ENCODE peak calls at places on chromosomes 1 and 21, in nine cellular contexts. One of them, this sample, is unnamed.
A peak's percentile ranks its signal among the peaks of the same experiment; 100 is the strongest.

GRCh38 chr1:175269151-175269550 is 76.6 kb upstream of the KIAA0040 start:
- DNase-seq in SK-N-SH: no peak
- DNase-seq in neural progenitor cell: no peak
- DNase-seq in iPS DF 19.7: no peak
- DNase-seq in mucosa of gallbladder: no peak
- DNase-seq in naive thymus-derived CD8-positive, alpha-beta T cell: no peak
- DNase-seq in C1 segment of cervical spinal cord: no peak
- DNase-seq in stimulated activated CD8-positive, alpha-beta memory T cell treated with anti-CD3 and anti-CD28 coated beads, Interleukin-12 subunit alpha, Interleukin-12 subunit beta, amount 100 ng/mL, for 1 hour: no peak
- DNase-seq in cardiac muscle cell: no peak
- DNase-seq in this sample: no peak

GRCh38 chr1:23394664-23395063 is 25.0 kb upstream of the ZNF436 start:
- DNase-seq in naive thymus-derived CD8-positive, alpha-beta T cell: no peak
- DNase-seq in mucosa of gallbladder: peak; percentile 72
- DNase-seq in iPS DF 19.7: no peak
- DNase-seq in neural progenitor cell: peak; percentile 39
- DNase-seq in cardiac muscle cell: peak; percentile 47
- DNase-seq in C1 segment of cervical spinal cord: no peak
- DNase-seq in stimulated activated CD8-positive, alpha-beta memory T cell treated with anti-CD3 and anti-CD28 coated beads, Interleukin-12 subunit alpha, Interleukin-12 subunit beta, amount 100 ng/mL, for 1 hour: no peak
- DNase-seq in SK-N-SH: peak; percentile 50
- DNase-seq in this sample: no peak

GRCh38 chr1:38327559-38327973 is 281.0 kb upstream of the POU3F1 start:
- DNase-seq in SK-N-SH: no peak
- DNase-seq in neural progenitor cell: no peak
- DNase-seq in mucosa of gallbladder: no peak
- DNase-seq in cardiac muscle cell: peak; percentile 0
- DNase-seq in stimulated activated CD8-positive, alpha-beta memory T cell treated with anti-CD3 and anti-CD28 coated beads, Interleukin-12 subunit alpha, Interleukin-12 subunit beta, amount 100 ng/mL, for 1 hour: no peak
- DNase-seq in C1 segment of cervical spinal cord: no peak
- DNase-seq in naive thymus-derived CD8-positive, alpha-beta T cell: no peak
- DNase-seq in iPS DF 19.7: no peak
- DNase-seq in this sample: no peak

GRCh38 chr21:45041351-45041805 is 33.0 kb upstream of the ADARB1 start:
- DNase-seq in neural progenitor cell: no peak
- DNase-seq in cardiac muscle cell: no peak
- DNase-seq in stimulated activated CD8-positive, alpha-beta memory T cell treated with anti-CD3 and anti-CD28 coated beads, Interleukin-12 subunit alpha, Interleukin-12 subunit beta, amount 100 ng/mL, for 1 hour: no peak
- DNase-seq in SK-N-SH: no peak
- DNase-seq in iPS DF 19.7: no peak
- DNase-seq in mucosa of gallbladder: peak; percentile 58
- DNase-seq in naive thymus-derived CD8-positive, alpha-beta T cell: no peak
- DNase-seq in C1 segment of cervical spinal cord: no peak
- DNase-seq in this sample: no peak

GRCh38 chr1:223141021-223141420 is 2.0 kb downstream of the TLR5 start:
- DNase-seq in naive thymus-derived CD8-positive, alpha-beta T cell: no peak
- DNase-seq in neural progenitor cell: peak; percentile 17
- DNase-seq in stimulated activated CD8-positive, alpha-beta memory T cell treated with anti-CD3 and anti-CD28 coated beads, Interleukin-12 subunit alpha, Interleukin-12 subunit beta, amount 100 ng/mL, for 1 hour: no peak
- DNase-seq in iPS DF 19.7: no peak
- DNase-seq in C1 segment of cervical spinal cord: no peak
- DNase-seq in SK-N-SH: no peak
- DNase-seq in cardiac muscle cell: no peak
- DNase-seq in mucosa of gallbladder: peak; percentile 32
- DNase-seq in this sample: peak; percentile 74

GRCh38 chr1:172670791-172671190 is 11.9 kb downstream of the FASLG start:
- DNase-seq in iPS DF 19.7: no peak
- DNase-seq in C1 segment of cervical spinal cord: no peak
- DNase-seq in naive thymus-derived CD8-positive, alpha-beta T cell: peak; percentile 90
- DNase-seq in neural progenitor cell: no peak
- DNase-seq in cardiac muscle cell: no peak
- DNase-seq in SK-N-SH: no peak
- DNase-seq in mucosa of gallbladder: no peak
- DNase-seq in stimulated activated CD8-positive, alpha-beta memory T cell treated with anti-CD3 and anti-CD28 coated beads, Interleukin-12 subunit alpha, Interleukin-12 subunit beta, amount 100 ng/mL, for 1 hour: no peak
- DNase-seq in this sample: no peak

GRCh38 chr1:168513656-168514404 is 30.0 kb downstream of the XCL2 start:
- DNase-seq in cardiac muscle cell: no peak
- DNase-seq in naive thymus-derived CD8-positive, alpha-beta T cell: no peak
- DNase-seq in stimulated activated CD8-positive, alpha-beta memory T cell treated with anti-CD3 and anti-CD28 coated beads, Interleukin-12 subunit alpha, Interleukin-12 subunit beta, amount 100 ng/mL, for 1 hour: no peak
- DNase-seq in C1 segment of cervical spinal cord: no peak
- DNase-seq in mucosa of gallbladder: no peak
- DNase-seq in iPS DF 19.7: no peak
- DNase-seq in neural progenitor cell: no peak
- DNase-seq in SK-N-SH: no peak
- DNase-seq in this sample: no peak

GRCh38 chr1:192974701-192975100 is 84.5 kb downstream of the UCHL5 start:
- DNase-seq in iPS DF 19.7: no peak
- DNase-seq in SK-N-SH: no peak
- DNase-seq in mucosa of gallbladder: no peak
- DNase-seq in C1 segment of cervical spinal cord: no peak
- DNase-seq in cardiac muscle cell: no peak
- DNase-seq in naive thymus-derived CD8-positive, alpha-beta T cell: no peak
- DNase-seq in stimulated activated CD8-positive, alpha-beta memory T cell treated with anti-CD3 and anti-CD28 coated beads, Interleukin-12 subunit alpha, Interleukin-12 subunit beta, amount 100 ng/mL, for 1 hour: no peak
- DNase-seq in neural progenitor cell: no peak
- DNase-seq in this sample: no peak

GRCh38 chr1:112579801-112580510 is 39.0 kb downstream of the ST7L start:
- DNase-seq in mucosa of gallbladder: no peak
- DNase-seq in stimulated activated CD8-positive, alpha-beta memory T cell treated with anti-CD3 and anti-CD28 coated beads, Interleukin-12 subunit alpha, Interleukin-12 subunit beta, amount 100 ng/mL, for 1 hour: no peak
- DNase-seq in C1 segment of cervical spinal cord: no peak
- DNase-seq in neural progenitor cell: no peak
- DNase-seq in SK-N-SH: no peak
- DNase-seq in cardiac muscle cell: no peak
- DNase-seq in iPS DF 19.7: no peak
- DNase-seq in naive thymus-derived CD8-positive, alpha-beta T cell: no peak
- DNase-seq in this sample: no peak

GRCh38 chr1:48371598-48371997 is 100.4 kb downstream of the SPATA6 start:
- DNase-seq in iPS DF 19.7: no peak
- DNase-seq in C1 segment of cervical spinal cord: no peak
- DNase-seq in stimulated activated CD8-positive, alpha-beta memory T cell treated with anti-CD3 and anti-CD28 coated beads, Interleukin-12 subunit alpha, Interleukin-12 subunit beta, amount 100 ng/mL, for 1 hour: no peak
- DNase-seq in cardiac muscle cell: no peak
- DNase-seq in neural progenitor cell: no peak
- DNase-seq in SK-N-SH: no peak
- DNase-seq in naive thymus-derived CD8-positive, alpha-beta T cell: no peak
- DNase-seq in mucosa of gallbladder: no peak
- DNase-seq in this sample: no peak

GRCh38 chr1:26949266-26949925 is 10.9 kb downstream of the KDF1 start:
- DNase-seq in mucosa of gallbladder: no peak
- DNase-seq in naive thymus-derived CD8-positive, alpha-beta T cell: no peak
- DNase-seq in C1 segment of cervical spinal cord: no peak
- DNase-seq in neural progenitor cell: no peak
- DNase-seq in SK-N-SH: peak; percentile 28
- DNase-seq in stimulated activated CD8-positive, alpha-beta memory T cell treated with anti-CD3 and anti-CD28 coated beads, Interleukin-12 subunit alpha, Interleukin-12 subunit beta, amount 100 ng/mL, for 1 hour: no peak
- DNase-seq in cardiac muscle cell: no peak
- DNase-seq in iPS DF 19.7: no peak
- DNase-seq in this sample: no peak

GRCh38 chr1:48333316-48333715 is 110.8 kb downstream of the SLC5A9 start:
- DNase-seq in naive thymus-derived CD8-positive, alpha-beta T cell: no peak
- DNase-seq in iPS DF 19.7: no peak
- DNase-seq in cardiac muscle cell: no peak
- DNase-seq in C1 segment of cervical spinal cord: no peak
- DNase-seq in SK-N-SH: no peak
- DNase-seq in stimulated activated CD8-positive, alpha-beta memory T cell treated with anti-CD3 and anti-CD28 coated beads, Interleukin-12 subunit alpha, Interleukin-12 subunit beta, amount 100 ng/mL, for 1 hour: no peak
- DNase-seq in neural progenitor cell: no peak
- DNase-seq in mucosa of gallbladder: no peak
- DNase-seq in this sample: no peak

GRCh38 chr1:84571150-84571535 is 3.1 kb downstream of the CTBS start:
- DNase-seq in cardiac muscle cell: no peak
- DNase-seq in SK-N-SH: no peak
- DNase-seq in stimulated activated CD8-positive, alpha-beta memory T cell treated with anti-CD3 and anti-CD28 coated beads, Interleukin-12 subunit alpha, Interleukin-12 subunit beta, amount 100 ng/mL, for 1 hour: no peak
- DNase-seq in mucosa of gallbladder: no peak
- DNase-seq in C1 segment of cervical spinal cord: no peak
- DNase-seq in neural progenitor cell: no peak
- DNase-seq in naive thymus-derived CD8-positive, alpha-beta T cell: no peak
- DNase-seq in iPS DF 19.7: no peak
- DNase-seq in this sample: no peak